ENCODE peak calls at places on chromosomes 4 and X, in seven cellular contexts. One of them, this sample, is unnamed.

GRCh38 chr4:3710451-3711182 is 55.6 kb upstream of the ADRA2C start:
- DNase-seq in IMR-90: no peak
- DNase-seq in H9: no peak
- DNase-seq in trophoblast cell: no peak
- DNase-seq in mesendoderm: peak
- DNase-seq in H1: no peak
- DNase-seq in mesenchymal stem cell: no peak
- DNase-seq in this sample: peak

GRCh38 chr4:68498413-68499007 is 51.2 kb downstream of the TMPRSS11E start:
- DNase-seq in IMR-90: peak
- DNase-seq in H9: peak
- DNase-seq in trophoblast cell: peak
- DNase-seq in mesendoderm: peak
- DNase-seq in H1: peak
- DNase-seq in mesenchymal stem cell: peak
- DNase-seq in this sample: peak

GRCh38 chrX:39201305-39201990 is 400.2 kb downstream of the MID1IP1 start:
- DNase-seq in IMR-90: no peak
- DNase-seq in H9: no peak
- DNase-seq in trophoblast cell: peak
- DNase-seq in mesendoderm: peak
- DNase-seq in H1: no peak
- DNase-seq in mesenchymal stem cell: peak
- DNase-seq in this sample: no peak

GRCh38 chrX:153723351-153724251 is 586 bp downstream of the BCAP31 start:
- DNase-seq in IMR-90: peak
- DNase-seq in H9: peak
- DNase-seq in trophoblast cell: peak
- DNase-seq in mesendoderm: peak
- DNase-seq in H1: peak
- DNase-seq in mesenchymal stem cell: peak
- DNase-seq in this sample: peak

GRCh38 chr4:154417358-154417673 is 74.3 kb downstream of the DCHS2 start:
- DNase-seq in IMR-90: no peak
- DNase-seq in H9: no peak
- DNase-seq in trophoblast cell: no peak
- DNase-seq in mesendoderm: no peak
- DNase-seq in H1: no peak
- DNase-seq in mesenchymal stem cell: no peak
- DNase-seq in this sample: no peak

GRCh38 chr4:113773756-113774155 is 12.2 kb upstream of the CAMK2D start:
- DNase-seq in IMR-90: no peak
- DNase-seq in H9: no peak
- DNase-seq in trophoblast cell: no peak
- DNase-seq in mesendoderm: no peak
- DNase-seq in H1: no peak
- DNase-seq in mesenchymal stem cell: no peak
- DNase-seq in this sample: no peak

GRCh38 chr4:108885211-108885610 is 122.4 kb upstream of the ETNPPL start:
- DNase-seq in IMR-90: peak
- DNase-seq in H9: no peak
- DNase-seq in trophoblast cell: peak
- DNase-seq in mesendoderm: no peak
- DNase-seq in H1: no peak
- DNase-seq in mesenchymal stem cell: no peak
- DNase-seq in this sample: no peak

GRCh38 chr4:47933798-47934197 is 19.4 kb upstream of the NFXL1 start:
- DNase-seq in IMR-90: peak
- DNase-seq in H9: no peak
- DNase-seq in trophoblast cell: peak
- DNase-seq in mesendoderm: peak
- DNase-seq in H1: no peak
- DNase-seq in mesenchymal stem cell: peak
- DNase-seq in this sample: no peak

GRCh38 chrX:111254896-111255693 is 15.2 kb downstream of the CAPN6 start:
- DNase-seq in IMR-90: no peak
- DNase-seq in H9: no peak
- DNase-seq in trophoblast cell: peak
- DNase-seq in mesendoderm: peak
- DNase-seq in H1: no peak
- DNase-seq in mesenchymal stem cell: no peak
- DNase-seq in this sample: no peak

GRCh38 chrX:9905721-9906120 is 61.4 kb upstream of the CLDN34 start:
- DNase-seq in IMR-90: no peak
- DNase-seq in H9: no peak
- DNase-seq in trophoblast cell: no peak
- DNase-seq in mesendoderm: no peak
- DNase-seq in H1: no peak
- DNase-seq in mesenchymal stem cell: no peak
- DNase-seq in this sample: no peak

GRCh38 chr4:30295652-30296051 is 424.5 kb upstream of the PCDH7 start:
- DNase-seq in IMR-90: no peak
- DNase-seq in H9: peak
- DNase-seq in trophoblast cell: no peak
- DNase-seq in mesendoderm: peak
- DNase-seq in H1: no peak
- DNase-seq in mesenchymal stem cell: no peak
- DNase-seq in this sample: no peak

GRCh38 chrX:118974908-118975671 is 672 bp downstream of the LONRF3 start:
- DNase-seq in IMR-90: no peak
- DNase-seq in H9: peak
- DNase-seq in trophoblast cell: peak
- DNase-seq in mesendoderm: peak
- DNase-seq in H1: no peak
- DNase-seq in mesenchymal stem cell: peak
- DNase-seq in this sample: no peak

GRCh38 chrX:125850693-125851092 is 315.4 kb downstream of the DCAF12L2 start:
- DNase-seq in IMR-90: no peak
- DNase-seq in H9: no peak
- DNase-seq in trophoblast cell: no peak
- DNase-seq in mesendoderm: no peak
- DNase-seq in H1: no peak
- DNase-seq in mesenchymal stem cell: no peak
- DNase-seq in this sample: no peak

DNA sequence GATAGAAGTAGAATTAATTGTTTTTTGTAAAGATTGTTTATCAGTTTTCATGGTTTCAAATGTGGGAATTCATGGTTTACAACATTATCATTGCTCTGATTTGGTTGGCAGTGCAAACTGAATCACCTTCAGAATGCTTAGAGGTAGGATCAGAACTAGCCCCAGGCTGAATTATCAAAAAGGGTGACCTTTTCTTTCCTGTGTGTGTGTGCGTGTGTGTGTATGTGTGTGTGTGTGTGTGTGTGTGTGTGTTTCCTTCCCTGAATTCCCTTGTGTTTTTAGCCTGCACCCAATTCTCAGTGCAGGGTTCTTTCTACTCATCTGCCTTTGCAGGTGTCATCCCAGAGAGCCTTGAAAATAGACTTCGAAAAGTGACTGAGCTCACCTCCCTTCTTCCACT is 125.0 kb downstream of the BMPR1B start:
- DNase-seq in IMR-90: no peak
- DNase-seq in H9: no peak
- DNase-seq in trophoblast cell: no peak
- DNase-seq in mesendoderm: no peak
- DNase-seq in H1: no peak
- DNase-seq in mesenchymal stem cell: no peak
- DNase-seq in this sample: no peak
- H2BK120ac ChIP-seq in IMR-90: peak
- H2BK120ac ChIP-seq in H9: no peak
- H2BK120ac ChIP-seq in trophoblast cell: no peak
- H2BK120ac ChIP-seq in mesendoderm: no peak
- H2BK120ac ChIP-seq in H1: no peak
- H2BK120ac ChIP-seq in mesenchymal stem cell: no peak
- H2BK120ac ChIP-seq in this sample: no peak

DNA sequence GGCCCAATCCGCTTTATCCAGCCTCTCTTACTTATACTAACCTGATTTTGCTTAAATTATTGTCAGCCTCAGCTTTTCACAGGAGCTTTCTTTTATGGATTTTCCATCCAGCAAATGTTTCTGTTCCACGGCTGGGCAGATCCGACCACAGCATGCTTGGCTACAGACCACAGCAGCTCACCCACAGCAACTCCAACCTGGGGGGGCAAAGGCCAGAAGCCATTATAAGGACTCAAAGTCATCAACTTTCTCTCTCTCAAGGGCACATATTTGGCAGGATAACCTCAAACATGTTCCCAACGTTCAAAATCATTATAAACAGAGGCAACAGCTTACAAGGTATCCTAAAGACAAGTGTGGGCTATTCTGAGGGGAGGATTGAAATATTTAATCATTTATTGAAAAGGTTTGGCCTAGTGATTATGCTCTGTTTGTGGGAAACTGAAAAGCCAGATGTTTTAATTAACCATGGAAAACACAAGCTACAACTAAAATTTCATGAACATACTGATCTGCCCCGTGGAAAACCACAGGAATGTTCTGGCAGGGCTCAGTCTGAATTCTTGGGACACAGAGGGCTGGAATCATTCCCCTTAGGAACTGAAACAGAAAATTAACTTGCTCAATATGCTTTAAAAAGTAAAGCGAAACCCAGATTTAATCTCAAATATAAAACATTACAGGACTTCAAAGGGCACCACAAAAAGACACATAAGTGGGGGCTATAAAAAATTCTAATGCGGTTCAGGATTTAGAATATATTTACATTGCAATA is 71.2 kb downstream of the APBB2 start:
- DNase-seq in IMR-90: peak
- DNase-seq in H9: no peak
- DNase-seq in trophoblast cell: peak
- DNase-seq in mesendoderm: no peak
- DNase-seq in H1: no peak
- DNase-seq in mesenchymal stem cell: peak
- DNase-seq in this sample: no peak
- H3K4me2 ChIP-seq in IMR-90: peak
- H3K4me2 ChIP-seq in H9: no peak
- H3K4me2 ChIP-seq in trophoblast cell: no peak
- H3K4me2 ChIP-seq in mesendoderm: no peak
- H3K4me2 ChIP-seq in H1: no peak
- H3K4me2 ChIP-seq in mesenchymal stem cell: no peak
- H3K4me2 ChIP-seq in this sample: no peak

DNA sequence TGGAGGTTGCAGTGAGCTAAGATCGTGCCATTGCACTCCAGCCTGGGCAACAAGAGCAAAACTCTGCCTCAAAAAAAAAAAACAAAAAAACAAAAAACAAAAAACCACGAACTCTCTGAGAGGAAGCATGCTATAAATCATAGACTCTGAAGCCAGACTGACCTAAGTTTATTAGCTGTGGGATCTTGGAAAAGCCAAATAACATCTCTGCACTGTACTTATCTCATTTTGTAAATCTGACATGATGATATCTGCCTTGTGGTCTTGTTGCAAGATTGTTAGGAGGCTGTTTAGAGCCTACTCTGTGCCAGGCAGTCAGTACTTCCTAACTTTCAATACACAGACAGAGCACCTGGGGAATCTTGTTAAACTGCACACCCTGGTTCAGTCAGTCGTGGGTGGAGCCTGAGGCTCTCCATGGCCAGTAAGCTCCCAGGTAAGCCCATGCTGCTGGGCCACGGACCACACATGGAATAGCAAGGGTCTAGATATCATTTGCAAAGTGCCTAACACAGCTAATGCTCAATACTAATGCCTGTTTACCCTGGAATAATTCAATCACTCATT is 107.6 kb upstream of the SMIM10 start:
- DNase-seq in IMR-90: no peak
- DNase-seq in H9: no peak
- DNase-seq in trophoblast cell: peak
- DNase-seq in mesendoderm: no peak
- DNase-seq in H1: no peak
- DNase-seq in mesenchymal stem cell: peak
- DNase-seq in this sample: no peak
- H2BK120ac ChIP-seq in IMR-90: no peak
- H2BK120ac ChIP-seq in H9: no peak
- H2BK120ac ChIP-seq in trophoblast cell: no peak
- H2BK120ac ChIP-seq in mesendoderm: no peak
- H2BK120ac ChIP-seq in H1: no peak
- H2BK120ac ChIP-seq in mesenchymal stem cell: no peak
- H2BK120ac ChIP-seq in this sample: no peak

GRCh38 chrX:46559062-46559461 is 13.8 kb upstream of the ZNF674 start:
- DNase-seq in IMR-90: no peak
- DNase-seq in H9: no peak
- DNase-seq in trophoblast cell: no peak
- DNase-seq in mesendoderm: no peak
- DNase-seq in H1: no peak
- DNase-seq in mesenchymal stem cell: no peak
- DNase-seq in this sample: no peak

GRCh38 chrX:46567388-46567787 is 6.2 kb upstream of the CHST7 start:
- DNase-seq in IMR-90: no peak
- DNase-seq in H9: no peak
- DNase-seq in trophoblast cell: no peak
- DNase-seq in mesendoderm: no peak
- DNase-seq in H1: no peak
- DNase-seq in mesenchymal stem cell: no peak
- DNase-seq in this sample: no peak

GRCh38 chrX:46561931-46562721 is 11.4 kb upstream of the CHST7 start:
- DNase-seq in IMR-90: no peak
- DNase-seq in H9: no peak
- DNase-seq in trophoblast cell: peak
- DNase-seq in mesendoderm: no peak
- DNase-seq in H1: no peak
- DNase-seq in mesenchymal stem cell: no peak
- DNase-seq in this sample: no peak
- H3K4me2 ChIP-seq in IMR-90: no peak
- H3K4me2 ChIP-seq in H9: no peak
- H3K4me2 ChIP-seq in trophoblast cell: no peak
- H3K4me2 ChIP-seq in mesendoderm: no peak
- H3K4me2 ChIP-seq in H1: no peak
- H3K4me2 ChIP-seq in mesenchymal stem cell: no peak
- H3K4me2 ChIP-seq in this sample: no peak

GRCh38 chr4:157521916-157522315 is 301.4 kb downstream of the GRIA2 start:
- DNase-seq in IMR-90: no peak
- DNase-seq in H9: no peak
- DNase-seq in trophoblast cell: peak
- DNase-seq in mesendoderm: no peak
- DNase-seq in H1: no peak
- DNase-seq in mesenchymal stem cell: no peak
- DNase-seq in this sample: no peak
- H2BK120ac ChIP-seq in IMR-90: no peak
- H2BK120ac ChIP-seq in H9: no peak
- H2BK120ac ChIP-seq in trophoblast cell: no peak
- H2BK120ac ChIP-seq in mesendoderm: no peak
- H2BK120ac ChIP-seq in H1: no peak
- H2BK120ac ChIP-seq in mesenchymal stem cell: no peak
- H2BK120ac ChIP-seq in this sample: no peak

This sample was measured in neuronal stem cell.